ENCODE peak calls at places on chromosome 4, in eight cellular contexts. L is ascending aorta, A is HepG2, Q is left ventricle myocardium inferior, W is astrocyte of the spinal cord, T is H9, K is mammary epithelial cell, U is fibroblast of mammary gland. R is an unnamed sample.

GRCh38 chr4:140748171-140748570 is 8.0 kb downstream of the TBC1D9 start:
- DNase-seq in L (no peak), A (no peak), Q (no peak), W (no peak), T (no peak), K (no peak), U (no peak), R (no peak)

GRCh38 chr4:169243808-169244207 is 26.9 kb downstream of the SH3RF1 start:
- DNase-seq in L (no peak), A (peak; percentile 73), Q (no peak), W (peak; percentile 93), T (no peak), K (peak; percentile 68), U (peak; percentile 74), R (no peak)

GRCh38 chr4:143036443-143036842 is 148.3 kb upstream of the USP38 start:
- DNase-seq in L (no peak), A (no peak), Q (no peak), W (no peak), T (no peak), K (no peak), U (no peak), R (no peak)

GRCh38 chr4:15755781-15756180 is 22.3 kb upstream of the CD38 start:
- DNase-seq in L (no peak), A (no peak), Q (no peak), W (no peak), T (no peak), K (no peak), U (no peak), R (no peak)

GRCh38 chr4:40307627-40308497 is 27.3 kb upstream of the CHRNA9 start:
- DNase-seq in L (no peak), A (no peak), Q (peak; percentile 18), W (no peak), T (peak; percentile 43), K (no peak), U (no peak), R (no peak)

GRCh38 chr4:124862261-124862660 is 149.7 kb upstream of the ANKRD50 start:
- DNase-seq in L (no peak), A (no peak), Q (no peak), W (no peak), T (no peak), K (no peak), U (peak; percentile 51), R (no peak)

GRCh38 chr4:15333692-15334633 is 93.9 kb upstream of the C1QTNF7 start:
- DNase-seq in L (no peak), A (no peak), Q (no peak), W (peak; percentile 68), T (no peak), K (no peak), U (peak; percentile 89), R (no peak)

GRCh38 chr4:118825799-118826198 is 10.1 kb downstream of the SEC24D start:
- DNase-seq in L (no peak), A (no peak), Q (no peak), W (no peak), T (no peak), K (no peak), U (no peak), R (no peak)

GRCh38 chr4:55348436-55348835 is 2.4 kb downstream of the SRD5A3 start:
- DNase-seq in L (no peak), A (no peak), Q (no peak), W (no peak), T (no peak), K (peak; percentile 11), U (peak; percentile 62), R (no peak)

GRCh38 chr4:41686893-41687292 is 61.6 kb downstream of the PHOX2B start:
- DNase-seq in L (no peak), A (no peak), Q (no peak), W (no peak), T (no peak), K (no peak), U (no peak), R (no peak)

GRCh38 chr4:78768447-78769177 is 7.5 kb upstream of the BMP2K start:
- DNase-seq in L (no peak), A (peak; percentile 53), Q (no peak), W (no peak), T (no peak), K (peak; percentile 19), U (peak; percentile 69), R (no peak)

GRCh38 chr4:140137654-140138053 is 16.3 kb downstream of the MAML3 start:
- DNase-seq in L (no peak), A (no peak), Q (no peak), W (peak; percentile 65), T (no peak), K (peak; percentile 23), U (peak; percentile 15), R (no peak)

GRCh38 chr4:911871-912490 is 20.1 kb downstream of the GAK start:
- DNase-seq in L (no peak), A (no peak), Q (no peak), W (no peak), T (no peak), K (no peak), U (no peak), R (peak; percentile 66)

GRCh38 chr4:25712611-25713010 is 57.0 kb downstream of the SLC34A2 start:
- DNase-seq in L (no peak), A (no peak), Q (no peak), W (no peak), T (no peak), K (no peak), U (no peak), R (no peak)

GRCh38 chr4:22901631-22902030 is 208.9 kb downstream of the GBA3 start:
- DNase-seq in L (no peak), A (no peak), Q (no peak), W (no peak), T (no peak), K (no peak), U (no peak), R (no peak)

GRCh38 chr4:22895482-22895881 is 202.7 kb downstream of the GBA3 start:
- DNase-seq in L (no peak), A (peak; percentile 47), Q (no peak), W (no peak), T (no peak), K (no peak), U (no peak), R (no peak)

DNA sequence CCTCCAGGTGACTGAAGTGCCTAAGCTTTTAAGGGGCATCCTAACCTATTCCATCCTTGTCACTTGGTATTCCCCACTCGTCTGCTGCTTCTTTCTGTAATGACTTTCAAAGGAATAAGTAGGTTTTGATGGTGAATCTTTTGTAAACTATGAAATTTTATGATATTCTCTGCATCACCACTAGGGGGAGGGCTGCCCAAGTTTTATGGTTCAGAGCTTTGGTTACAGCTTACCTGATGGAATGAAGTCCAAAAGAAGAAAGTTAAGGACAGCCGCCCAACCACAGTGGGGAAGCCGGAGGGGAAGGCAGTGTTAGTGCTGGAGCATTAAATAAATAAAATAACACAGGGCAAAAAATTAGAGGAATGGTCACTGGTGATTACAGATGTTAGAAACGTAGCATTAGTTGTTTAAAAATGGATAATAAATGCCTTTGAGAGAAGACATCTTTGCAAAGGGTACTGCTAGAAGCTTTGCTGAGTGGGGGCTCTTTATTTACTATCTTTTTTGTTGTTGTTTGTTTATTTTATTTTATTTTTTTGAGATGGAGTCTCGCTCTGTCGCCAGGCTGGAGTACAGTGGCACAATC is 204.9 kb downstream of the GBA3 start:
- DNase-seq in L (no peak), A (peak; percentile 16), Q (no peak), W (peak; percentile 33), T (peak; percentile 44), K (peak; percentile 4), U (peak; percentile 14), R (peak; percentile 32)
- TF ChIP-seq CTCF in L (peak; percentile 36), A (peak; percentile 62), Q (peak; percentile 72), W (peak; percentile 73), T (peak; percentile 87), K (peak; percentile 90), U (peak; percentile 67), R (peak; percentile 94)

GRCh38 chr4:2934813-2935761 is 28.1 kb downstream of the NOP14 start:
- DNase-seq in L (peak; percentile 72), A (peak; percentile 69), Q (peak; percentile 95), W (peak; percentile 84), T (peak; percentile 92), K (peak; percentile 87), U (peak; percentile 85), R (peak; percentile 98)
- TF ChIP-seq CTCF in L (no peak), A (peak; percentile 17), Q (no peak), W (peak; percentile 9), T (no peak), K (no peak), U (no peak), R (no peak)

GRCh38 chr4:38730493-38730829 is 52.3 kb downstream of the TLR10 start:
- DNase-seq in L (no peak), A (no peak), Q (no peak), W (no peak), T (no peak), K (no peak), U (no peak), R (no peak)

GRCh38 chr4:38730830-38731646 is 51.8 kb downstream of the TLR10 start:
- DNase-seq in L (no peak), A (peak; percentile 66), Q (peak; percentile 79), W (peak; percentile 93), T (peak; percentile 92), K (peak; percentile 86), U (peak; percentile 97), R (peak; percentile 93)

GRCh38 chr4:38723726-38724506 is 58.9 kb downstream of the TLR10 start:
- DNase-seq in L (no peak), A (peak; percentile 15), Q (no peak), W (no peak), T (no peak), K (no peak), U (no peak), R (no peak)

GRCh38 chr4:38724507-38724808 is 58.3 kb downstream of the TLR10 start:
- DNase-seq in L (no peak), A (no peak), Q (no peak), W (no peak), T (no peak), K (no peak), U (no peak), R (no peak)

DNA sequence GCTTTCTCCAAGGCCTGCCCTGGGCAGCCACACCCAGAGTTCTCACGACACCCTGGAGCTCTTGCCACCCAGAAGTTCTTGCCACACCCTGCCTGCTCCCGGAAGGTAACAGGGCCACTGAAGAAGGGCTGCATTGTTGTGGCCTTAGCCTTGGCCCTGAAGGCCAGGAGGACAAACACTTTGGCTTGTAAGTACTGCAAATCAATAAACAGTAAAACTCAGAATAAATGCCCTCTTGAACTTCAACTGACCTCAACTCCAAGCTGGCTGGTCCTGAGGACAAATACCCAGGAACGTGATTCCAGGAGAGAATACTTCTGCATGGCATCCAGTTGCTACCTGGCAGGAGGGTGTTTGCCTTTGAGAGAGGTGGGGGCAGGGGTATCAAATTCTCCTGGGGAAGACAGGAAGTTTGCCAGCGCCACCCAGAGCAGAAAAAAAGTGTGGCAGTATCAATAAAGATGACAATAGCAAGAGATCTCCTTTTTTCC is 54.1 kb downstream of the TLR10 start:
- DNase-seq in L (no peak), A (peak; percentile 35), Q (no peak), W (no peak), T (peak; percentile 54), K (peak; percentile 26), U (no peak), R (no peak)
- TF ChIP-seq CTCF in L (no peak), A (peak; percentile 55), Q (no peak), W (peak; percentile 10), T (peak; percentile 57), K (peak; percentile 10), U (no peak), R (no peak)

DNA sequence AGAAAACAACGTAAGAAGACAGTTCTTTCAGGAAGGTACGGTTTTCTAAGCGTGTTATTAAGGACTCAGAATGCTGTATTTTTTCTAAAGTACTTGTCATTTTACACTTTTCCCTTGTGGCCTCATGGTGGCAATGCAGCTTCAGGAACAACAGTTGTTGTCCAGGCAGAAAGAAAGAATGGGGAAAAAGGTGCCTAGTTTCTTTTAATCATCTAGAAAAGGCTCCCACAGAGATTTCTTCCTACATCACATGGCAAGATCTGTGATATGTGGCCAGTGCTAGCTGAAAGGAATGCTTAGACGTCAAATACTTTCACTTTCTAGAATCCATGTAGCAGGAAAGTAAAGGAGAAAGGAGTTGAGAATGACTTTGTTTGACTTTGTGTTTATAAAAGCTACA is 49.0 kb upstream of the TRAM1L1 start:
- DNase-seq in L (no peak), A (peak; percentile 20), Q (no peak), W (peak; percentile 91), T (peak; percentile 37), K (peak; percentile 71), U (peak; percentile 41), R (peak; percentile 39)
- TF ChIP-seq CTCF in L (no peak), A (peak; percentile 62), Q (peak; percentile 32), W (peak; percentile 72), T (peak; percentile 78), K (peak; percentile 69), U (peak; percentile 26), R (peak; percentile 70)

R was measured in glutamatergic neuron.